ENCODE peak calls at places on chromosome 19, in five cellular contexts. K, Q, V, M and W are unnamed samples.

GRCh38 chr19:38769635-38770211 is 3.6 kb downstream of the LGALS7 start:
- DNase-seq in K (peak), Q (peak), V (no peak), M (peak), W (peak)

GRCh38 chr19:33723512-33723911 is 73.2 kb upstream of the KCTD15 start:
- DNase-seq in K (no peak), Q (no peak), V (no peak), M (no peak), W (no peak)

GRCh38 chr19:29890392-29890791 is 51.6 kb upstream of the URI1 start:
- DNase-seq in K (no peak), Q (no peak), V (no peak), M (no peak), W (no peak)

GRCh38 chr19:33473644-33474305 is 47.8 kb downstream of the PEPD start:
- DNase-seq in K (no peak), Q (peak), V (no peak), M (peak), W (no peak)

GRCh38 chr19:33631628-33631995 is 9.9 kb downstream of the CHST8 start:
- DNase-seq in K (no peak), Q (no peak), V (no peak), M (no peak), W (no peak)

GRCh38 chr19:37654525-37654832 is 786 bp downstream of the ZFP30 start:
- DNase-seq in K (peak), Q (peak), V (peak), M (no peak), W (no peak)

GRCh38 chr19:33325920-33326319 is 23.6 kb upstream of the CEBPA start:
- DNase-seq in K (peak), Q (peak), V (no peak), M (no peak), W (no peak)

GRCh38 chr19:38665950-38666661 is 18.7 kb downstream of the ACTN4 start:
- DNase-seq in K (peak), Q (no peak), V (peak), M (peak), W (no peak)

GRCh38 chr19:17549088-17549740 is 6.2 kb upstream of the COLGALT1 start:
- DNase-seq in K (no peak), Q (no peak), V (no peak), M (no peak), W (no peak)

GRCh38 chr19:343451-343931 is 1.1 kb downstream of the MIER2 start:
- DNase-seq in K (no peak), Q (no peak), V (no peak), M (no peak), W (no peak)

GRCh38 chr19:5578094-5578846 is 10.5 kb upstream of the TINCR start:
- DNase-seq in K (peak), Q (no peak), V (peak), M (peak), W (peak)

GRCh38 chr19:3125900-3126524 is 9.8 kb upstream of the GNA15 start:
- DNase-seq in K (peak), Q (no peak), V (peak), M (no peak), W (peak)

GRCh38 chr19:30317403-30317802 is 54.8 kb upstream of the ZNF536 start:
- DNase-seq in K (no peak), Q (no peak), V (no peak), M (no peak), W (no peak)

GRCh38 chr19:7294571-7295212 is 478 bp upstream of the INSR start:
- DNase-seq in K (peak), Q (peak), V (peak), M (no peak), W (peak)

GRCh38 chr19:39335168-39335567 is 675 bp downstream of the GMFG start:
- DNase-seq in K (no peak), Q (no peak), V (no peak), M (no peak), W (no peak)